ENCODE peak calls at places on chromosomes 13 and 19, in four cellular contexts. J is HS-27A; C is posterior cingulate gyrus; M is stimulated activated CD4-positive, alpha-beta T cell treated with anti-CD3 and anti-CD28 coated beads, Interleukin-2, amount 100 ng/mL, for 24 hours. E is an unnamed sample.
A peak's percentile ranks its signal among the peaks of the same experiment; 100 is the strongest.

GRCh38 chr19:1675633-1676350 is 23.4 kb upstream of the TCF3 start:
- DNase-seq in C (no peak), J (no peak), M (no peak), E (no peak)

GRCh38 chr13:84641491-84641890 is 759.2 kb upstream of the SLITRK1 start:
- DNase-seq in M (no peak), C (no peak), J (no peak), E (no peak)

GRCh38 chr13:27349458-27349857 is 75.0 kb upstream of the GTF3A start:
- DNase-seq in C (no peak), J (no peak), M (no peak), E (no peak)

GRCh38 chr13:72782717-72783116 is 784 bp downstream of the PIBF1 start:
- DNase-seq in M (no peak), J (no peak), C (no peak), E (no peak)

GRCh38 chr19:2168619-2169424 is 5.1 kb downstream of the DOT1L start:
- DNase-seq in M (peak; percentile 81), J (peak; percentile 92), C (peak; percentile 94), E (peak; percentile 75)

GRCh38 chr19:14434543-14435319 is 1.6 kb downstream of the PKN1 start:
- DNase-seq in M (peak; percentile 45), C (peak; percentile 68), J (no peak), E (peak; percentile 31)

GRCh38 chr13:82740442-82740841 is 1141.8 kb downstream of the SLITRK1 start:
- DNase-seq in J (no peak), C (peak; percentile 65), M (no peak), E (no peak)

GRCh38 chr19:18393836-18394235 is 3.6 kb downstream of the LRRC25 start:
- DNase-seq in J (no peak), M (no peak), C (no peak), E (no peak)

GRCh38 chr19:46606681-46607440 is 5.7 kb downstream of the CALM3 start:
- DNase-seq in M (no peak), C (peak; percentile 68), J (no peak), E (no peak)

GRCh38 chr19:18440421-18440877 is 2.5 kb upstream of the ISYNA1 start:
- DNase-seq in J (no peak), C (no peak), M (no peak), E (no peak)

GRCh38 chr19:16467581-16467980 is 4.2 kb downstream of the EPS15L1 start:
- DNase-seq in C (peak; percentile 79), J (no peak), M (no peak), E (no peak)

GRCh38 chr13:38350114-38350617 is 515 bp downstream of the UFM1 start:
- DNase-seq in M (peak; percentile 64), J (no peak), C (peak; percentile 86), E (peak; percentile 5)

GRCh38 chr13:40622761-40623160 is 43.7 kb downstream of the FOXO1 start:
- DNase-seq in M (no peak), J (no peak), C (no peak), E (no peak)

GRCh38 chr13:48678316-48678715 is 24.6 kb downstream of the CYSLTR2 start:
- DNase-seq in J (no peak), C (no peak), M (no peak), E (no peak)

GRCh38 chr19:16830679-16831078 is 1.5 kb downstream of the SIN3B start:
- DNase-seq in J (no peak), C (peak; percentile 25), M (no peak), E (no peak)

GRCh38 chr19:38090561-38090960 is 133.5 kb downstream of the DPF1 start:
- DNase-seq in J (no peak), M (no peak), C (peak; percentile 80), E (no peak)

GRCh38 chr13:99320693-99321481 is 13.7 kb upstream of the GPR183 start:
- DNase-seq in M (no peak), C (no peak), J (peak; percentile 50), E (peak; percentile 98)

GRCh38 chr13:79435549-79435948 is 29.5 kb upstream of the RBM26 start:
- DNase-seq in J (no peak), M (no peak), C (no peak), E (no peak)

GRCh38 chr13:42574011-42574410 is at the start of gene TNFSF11:
- DNase-seq in C (no peak), M (peak; percentile 37), J (no peak), E (no peak)

GRCh38 chr19:38064661-38065425 is 157.8 kb downstream of the SIPA1L3 start:
- DNase-seq in C (no peak), M (no peak), J (no peak), E (no peak)

GRCh38 chr13:50080158-50080855 is 65.1 kb downstream of the KCNRG start:
- DNase-seq in M (peak; percentile 36), C (no peak), J (peak; percentile 22), E (no peak)

E was measured in glomerular endothelial cell.